ENCODE peak calls at places on chromosomes 12 and 14, in four cellular contexts. U, V, J and O are unnamed samples.

GRCh38 chr14:92093320-92093719 is 13.1 kb downstream of the ATXN3 start:
- DNase-seq in J (no peak), U (no peak), V (peak; percentile 10), O (no peak)

GRCh38 chr12:120067084-120067869 is 49.3 kb downstream of the RAB35 start:
- DNase-seq in U (no peak), V (no peak), J (no peak), O (no peak)

GRCh38 chr12:78398750-78399149 is 465.8 kb upstream of the SYT1 start:
- DNase-seq in J (no peak), V (no peak), U (no peak), O (no peak)

GRCh38 chr14:82621881-82622450 is 1088.3 kb upstream of the SEL1L start:
- DNase-seq in U (no peak), V (no peak), J (no peak), O (peak; percentile 17)

GRCh38 chr14:35197015-35197414 is 74.7 kb downstream of the PRORP start:
- DNase-seq in V (no peak), U (no peak), J (no peak), O (no peak)

GRCh38 chr12:11630046-11630706 is 19.3 kb upstream of the ETV6 start:
- DNase-seq in J (no peak), V (peak; percentile 51), U (no peak), O (no peak)

GRCh38 chr14:96571311-96571710 is 69.1 kb downstream of the PAPOLA start:
- DNase-seq in J (no peak), V (no peak), U (no peak), O (no peak)

GRCh38 chr14:80269338-80269935 is 58.1 kb upstream of the DIO2 start:
- DNase-seq in J (no peak), V (no peak), U (no peak), O (no peak)

GRCh38 chr12:30967026-30967425 is 40.5 kb downstream of the TSPAN11 start:
- DNase-seq in J (no peak), U (no peak), V (no peak), O (no peak)

GRCh38 chr14:95527392-95528002 is 7.4 kb upstream of the GLRX5 start:
- DNase-seq in U (peak; percentile 70), J (peak; percentile 40), V (peak; percentile 40), O (no peak)

GRCh38 chr12:124456652-124457152 is 110.7 kb downstream of the NCOR2 start:
- DNase-seq in U (peak; percentile 44), V (no peak), J (no peak), O (no peak)

GRCh38 chr14:103209054-103209453 is 85.8 kb downstream of the TNFAIP2 start:
- DNase-seq in V (no peak), J (no peak), U (no peak), O (no peak)

GRCh38 chr14:32332415-32333116 is 3.5 kb downstream of the AKAP6 start:
- DNase-seq in U (no peak), V (no peak), J (no peak), O (no peak)

GRCh38 chr14:32722631-32723183 is 216.0 kb upstream of the NPAS3 start:
- DNase-seq in V (no peak), U (no peak), J (no peak), O (no peak)

GRCh38 chr12:106955377-106956047 is at the start of gene TMEM263:
- DNase-seq in U (peak; percentile 95), J (peak; percentile 97), V (peak; percentile 97), O (peak; percentile 85)

GRCh38 chr14:101173698-101174521 is 270.4 kb upstream of the RTL1 start:
- DNase-seq in U (no peak), J (no peak), V (no peak), O (no peak)

GRCh38 chr14:101511620-101512395 is 49.5 kb upstream of the DIO3 start:
- DNase-seq in U (no peak), V (no peak), J (no peak), O (no peak)

GRCh38 chr12:119672194-119672593 is 4.3 kb downstream of the PRKAB1 start:
- DNase-seq in U (no peak), V (no peak), J (no peak), O (no peak)

GRCh38 chr14:31025335-31026075 is at the start of gene AP4S1:
- DNase-seq in J (peak; percentile 58), U (peak; percentile 33), V (peak; percentile 69), O (no peak)

GRCh38 chr12:65823481-65824313 is 586 bp upstream of the HMGA2 start:
- DNase-seq in V (peak; percentile 84), U (peak; percentile 9), J (no peak), O (no peak)

GRCh38 chr14:22976620-22977433 is 5.5 kb downstream of the AJUBA start:
- DNase-seq in V (no peak), J (no peak), U (no peak), O (no peak)

GRCh38 chr12:121468451-121468850 is 68.5 kb downstream of the RNF34 start:
- DNase-seq in U (no peak), J (no peak), V (peak; percentile 46), O (no peak)

GRCh38 chr14:51209457-51209856 is 30.6 kb upstream of the TMX1 start:
- DNase-seq in U (no peak), V (no peak), J (no peak), O (no peak)

GRCh38 chr14:55074662-55075061 is 23.2 kb downstream of the MAPK1IP1L start:
- DNase-seq in J (no peak), V (no peak), U (no peak), O (no peak)
- H3K4me3 ChIP-seq in J (no peak overlapping the region), V (no peak overlapping the region), U (no peak overlapping the region), O (no peak overlapping the region)

GRCh38 chr12:42458575-42458974 is 131.0 kb downstream of the PRICKLE1 start:
- DNase-seq in J (no peak), U (no peak), V (no peak), O (no peak)
- H3K4me3 ChIP-seq in J (no peak overlapping the region), U (no peak overlapping the region), V (no peak overlapping the region), O (no peak overlapping the region)

GRCh38 chr12:6945613-6946012 is 1.8 kb downstream of the C12orf57 start:
- DNase-seq in U (no peak), J (no peak), V (no peak), O (no peak)

GRCh38 chr12:6949063-6949594 is 2.0 kb upstream of the PTPN6 start:
- DNase-seq in U (no peak), J (no peak), V (no peak), O (no peak)

GRCh38 chr12:6946033-6946919 is 2.5 kb downstream of the C12orf57 start:
- DNase-seq in V (peak; percentile 82), U (no peak), J (no peak), O (no peak)

GRCh38 chr12:6947615-6948014 is 3.5 kb upstream of the PTPN6 start:
- DNase-seq in J (no peak), U (no peak), V (no peak), O (no peak)

GRCh38 chr12:6946920-6947374 is 3.1 kb downstream of the C12orf57 start:
- DNase-seq in U (no peak), V (no peak), J (no peak), O (no peak)
- H3K4me3 ChIP-seq in U (no peak overlapping the region), V (peak overlapping the region; percentile 40), J (no peak overlapping the region), O (no peak overlapping the region)

GRCh38 chr12:101230547-101230946 is 20.5 kb upstream of the SLC5A8 start:
- DNase-seq in J (no peak), V (no peak), U (no peak), O (no peak)
- H3K4me3 ChIP-seq in J (no peak overlapping the region), V (no peak overlapping the region), U (no peak overlapping the region), O (no peak overlapping the region)